ENCODE peak calls at places on chromosomes 5 and 9, in six cellular contexts. X is OCI-LY7, A is adrenal gland, G is HepG2, N is mesothelial cell of epicardium, C is omental fat pad. S is an unnamed sample.

GRCh38 chr5:19709403-19709802 is 278.6 kb downstream of the CDH18 start:
- DNase-seq in A (no peak), N (no peak), C (no peak), G (no peak), X (no peak), S (no peak)

GRCh38 chr9:87382902-87383301 is 114.8 kb upstream of the DAPK1 start:
- DNase-seq in C (no peak), A (peak; percentile 54), G (no peak), N (no peak), X (no peak), S (no peak)

GRCh38 chr5:158586054-158586453 is 513.7 kb downstream of the EBF1 start:
- DNase-seq in N (no peak), X (no peak), G (no peak), C (no peak), A (no peak), S (no peak)

GRCh38 chr5:38847549-38848341 is 1.9 kb downstream of the OSMR start:
- DNase-seq in C (no peak), N (no peak), G (no peak), A (no peak), X (no peak), S (no peak)

GRCh38 chr5:68727931-68728330 is 365.9 kb upstream of the SLC30A5 start:
- DNase-seq in A (no peak), X (no peak), N (no peak), G (no peak), C (no peak), S (no peak)

GRCh38 chr5:62184444-62184843 is 121.6 kb upstream of the KIF2A start:
- DNase-seq in X (no peak), C (no peak), N (no peak), A (no peak), G (no peak), S (no peak)

GRCh38 chr5:76041863-76042262 is 41.3 kb upstream of the SV2C start:
- DNase-seq in A (no peak), C (no peak), G (no peak), X (no peak), N (peak; percentile 61), S (no peak)

GRCh38 chr5:93382188-93382587 is 198.8 kb downstream of the NR2F1-AS1 start:
- DNase-seq in X (no peak), N (no peak), A (no peak), G (no peak), C (no peak), S (no peak)

GRCh38 chr5:351084-351910 is 29.8 kb downstream of the AHRR start:
- DNase-seq in G (no peak), N (no peak), A (no peak), X (no peak), C (no peak), S (no peak)

GRCh38 chr5:2989517-2989916 is 238.0 kb upstream of the IRX2 start:
- DNase-seq in N (no peak), G (no peak), C (no peak), X (no peak), A (no peak), S (no peak)

GRCh38 chr5:17679597-17680187 is 45.4 kb downstream of the TAF11L14 start:
- DNase-seq in N (no peak), X (no peak), A (no peak), G (no peak), C (no peak), S (no peak)

GRCh38 chr5:181051841-181052525 is 11.9 kb downstream of the BTNL9 start:
- DNase-seq in C (no peak), X (peak; percentile 36), G (no peak), A (no peak), N (peak; percentile 33), S (no peak)

GRCh38 chr5:157603333-157604190 is 28.0 kb upstream of the ADAM19 start:
- DNase-seq in X (peak; percentile 37), C (no peak), A (no peak), G (peak; percentile 18), N (no peak), S (no peak)

GRCh38 chr5:141674747-141675146 is 7.3 kb downstream of the ARAP3 start:
- DNase-seq in N (no peak), A (no peak), X (no peak), C (no peak), G (no peak), S (no peak)

GRCh38 chr5:134664448-134664847 is 15.9 kb downstream of the SEC24A start:
- DNase-seq in X (no peak), A (no peak), G (no peak), C (no peak), N (no peak), S (no peak)

GRCh38 chr5:6784481-6784880 is 71.2 kb downstream of the TENT4A start:
- DNase-seq in G (no peak), A (no peak), C (no peak), N (no peak), X (no peak), S (no peak)

GRCh38 chr5:54301215-54301614 is 9.2 kb downstream of the ARL15 start:
- DNase-seq in C (no peak), G (no peak), X (no peak), A (no peak), N (no peak), S (no peak)

GRCh38 chr9:133103183-133103986 is 17.7 kb downstream of the RALGDS start:
- DNase-seq in X (peak; percentile 50), G (peak; percentile 34), N (peak; percentile 74), C (peak; percentile 79), A (peak; percentile 87), S (peak; percentile 81)

GRCh38 chr9:114405294-114406034 is 17.7 kb upstream of the AKNA start:
- DNase-seq in N (peak; percentile 75), X (peak; percentile 90), G (peak; percentile 72), C (peak; percentile 37), A (peak; percentile 90), S (peak; percentile 88)

GRCh38 chr9:13873212-13873611 is 440.7 kb downstream of the NFIB start:
- DNase-seq in X (no peak), N (no peak), G (no peak), A (no peak), C (no peak), S (no peak)
- TF ChIP-seq CTCF in X (no peak), N (no peak), G (no peak), A (no peak), C (no peak), S (no peak)

DNA sequence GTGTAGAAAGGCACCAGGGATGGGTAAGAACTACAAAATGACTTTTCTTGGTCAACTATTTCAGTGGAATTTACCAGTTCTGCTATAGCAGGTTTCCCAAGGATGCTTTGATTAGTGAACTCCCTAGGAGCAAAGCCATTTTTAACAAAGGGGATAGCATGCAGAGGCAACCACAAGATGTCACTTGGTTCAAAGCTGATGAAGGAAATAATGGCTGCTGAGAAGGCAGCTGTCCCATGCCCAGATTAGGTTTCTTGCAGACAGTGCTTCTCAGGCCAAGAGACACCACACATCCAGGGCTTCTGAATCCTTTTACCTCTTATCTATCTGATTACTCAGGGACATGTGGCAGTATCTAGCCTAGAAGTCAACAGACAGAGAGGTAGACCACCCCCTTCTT is 192.6 kb downstream of the DOCK8 start:
- DNase-seq in X (no peak), N (no peak), C (no peak), A (no peak), G (no peak), S (no peak)
- TF ChIP-seq CTCF in X (no peak), N (no peak), C (no peak), A (no peak), G (no peak), S (no peak)

GRCh38 chr9:3181049-3181953 is 337.4 kb upstream of the PUM3 start:
- DNase-seq in X (peak; percentile 2), N (peak; percentile 73), G (peak; percentile 64), A (peak; percentile 52), C (no peak), S (peak; percentile 43)
- TF ChIP-seq CTCF in X (no peak), N (peak; percentile 46), G (peak; percentile 99), A (no peak), C (no peak), S (peak; percentile 18)

GRCh38 chr5:149651686-149652085 is 70.4 kb downstream of the ARHGEF37 start:
- DNase-seq in N (no peak), G (no peak), C (no peak), X (peak; percentile 26), A (no peak), S (no peak)
- TF ChIP-seq CTCF in N (no peak), G (no peak), C (no peak), X (no peak), A (no peak), S (no peak)

GRCh38 chr5:22710660-22711059 is 142.5 kb downstream of the CDH12 start:
- DNase-seq in X (no peak), C (no peak), G (no peak), N (no peak), A (no peak), S (no peak)

GRCh38 chr5:22709743-22710142 is 143.4 kb downstream of the CDH12 start:
- DNase-seq in X (no peak), C (no peak), A (no peak), G (no peak), N (no peak), S (no peak)

DNA sequence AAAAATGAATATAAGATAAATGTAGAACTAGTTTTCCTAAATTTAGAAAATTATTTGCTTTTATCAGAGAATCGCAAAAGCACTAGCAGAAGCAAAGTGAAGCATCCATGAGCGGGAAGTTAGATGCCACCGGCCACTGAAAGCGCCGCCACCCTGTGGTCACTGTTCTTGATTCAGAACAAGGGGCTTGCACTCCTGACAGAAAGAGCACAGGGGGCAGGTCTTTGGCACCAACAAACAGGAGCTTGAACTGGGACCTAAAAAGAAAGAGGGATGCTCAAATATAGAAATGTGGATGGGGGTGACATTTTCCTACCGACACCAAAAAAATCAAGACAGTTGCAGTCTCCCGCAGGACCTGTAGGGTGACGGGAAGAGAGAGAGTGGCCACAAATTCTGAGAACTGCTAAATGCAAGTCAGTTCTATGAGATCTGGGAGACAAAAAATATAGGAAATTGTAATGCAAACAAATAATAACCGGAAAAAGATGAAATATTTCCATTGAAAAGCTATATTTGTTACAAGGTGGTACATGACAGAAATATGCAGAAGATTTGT is 144.3 kb downstream of the CDH12 start:
- DNase-seq in G (no peak), A (no peak), N (no peak), X (no peak), C (no peak), S (no peak)
- TF ChIP-seq CTCF in G (no peak), A (no peak), N (no peak), X (no peak), C (no peak), S (no peak)